ENCODE peak calls at places on chromosome 10, in ten cellular contexts. Z is ascending aorta, M is testis, W is AG04450, V is keratinocyte, F is astrocyte of the spinal cord, B is IMR-90, Y is body of pancreas, G is cardiac fibroblast, D is endothelial cell of umbilical vein. O is an unnamed sample.

GRCh38 chr10:127990846-127991542 is 84.1 kb downstream of the PTPRE start:
- DNase-seq in V (peak), M (no peak), Z (no peak), G (peak), D (peak), Y (no peak), B (peak), F (peak), W (no peak), O (peak)

GRCh38 chr10:101014230-101014884 is 14.7 kb downstream of the LZTS2 start:
- DNase-seq in M (peak), V (no peak), G (peak), B (peak), D (peak), Z (no peak), W (no peak), Y (peak), F (peak), O (peak)

GRCh38 chr10:71342850-71343773 is 24.1 kb downstream of the SLC29A3 start:
- DNase-seq in F (peak), B (peak), D (no peak), G (peak), M (no peak), Y (no peak), Z (no peak), V (no peak), W (no peak), O (peak)

GRCh38 chr10:103916901-103917300 is 1.1 kb downstream of the STN1 start:
- DNase-seq in M (no peak), D (no peak), G (no peak), W (no peak), Y (peak), F (no peak), B (no peak), Z (no peak), V (no peak), O (no peak)

GRCh38 chr10:117632406-117632805 is 89.9 kb downstream of the EMX2 start:
- DNase-seq in Y (no peak), B (no peak), V (no peak), W (no peak), M (no peak), D (no peak), G (no peak), F (no peak), Z (no peak), O (no peak)

GRCh38 chr10:49174261-49174925 is 13.8 kb downstream of the TMEM273 start:
- DNase-seq in V (no peak), B (no peak), F (no peak), G (no peak), W (no peak), Y (no peak), Z (no peak), D (no peak), M (no peak), O (no peak)

GRCh38 chr10:78321500-78321899 is 287.8 kb downstream of the RPS24 start:
- DNase-seq in G (no peak), V (no peak), F (no peak), Z (no peak), D (no peak), M (no peak), Y (no peak), W (no peak), B (no peak), O (no peak)

GRCh38 chr10:80168679-80169380 is 36.3 kb downstream of the PLAC9 start:
- DNase-seq in D (no peak), Z (no peak), B (peak), G (no peak), F (no peak), V (no peak), Y (peak), W (no peak), M (no peak), O (no peak)

GRCh38 chr10:60141916-60142559 is 235.7 kb upstream of the CCDC6 start:
- DNase-seq in W (no peak), M (no peak), Z (no peak), D (no peak), G (no peak), Y (no peak), F (no peak), B (no peak), V (no peak), O (no peak)

GRCh38 chr10:92544296-92544695 is 29.6 kb downstream of the IDE start:
- DNase-seq in B (peak), D (peak), F (peak), W (no peak), G (peak), Y (no peak), V (no peak), Z (no peak), M (no peak), O (peak)

GRCh38 chr10:74612195-74612594 is 214.2 kb upstream of the KAT6B start:
- DNase-seq in V (no peak), M (no peak), G (peak), D (no peak), W (no peak), F (peak), Z (no peak), B (peak), Y (no peak), O (peak)

GRCh38 chr10:61304751-61305150 is 148.4 kb downstream of the TMEM26 start:
- DNase-seq in F (peak), W (no peak), M (no peak), V (no peak), D (no peak), Y (no peak), B (no peak), Z (no peak), G (no peak), O (peak)

GRCh38 chr10:66180651-66181318 is 745.1 kb upstream of the LRRTM3 start:
- DNase-seq in W (peak), Z (no peak), B (peak), D (peak), Y (peak), M (peak), G (peak), V (no peak), F (peak), O (peak)

GRCh38 chr10:25026463-25026862 is 10.1 kb downstream of the THNSL1 start:
- DNase-seq in D (peak), F (peak), B (peak), Z (no peak), W (no peak), M (no peak), V (no peak), Y (no peak), G (peak), O (peak)

GRCh38 chr10:133307776-133308430 is 769 bp downstream of the TUBGCP2 start:
- DNase-seq in B (peak), Y (peak), W (no peak), Z (no peak), D (peak), F (peak), V (peak), G (peak), M (peak), O (peak)

GRCh38 chr10:96292971-96293909 is 11.0 kb upstream of the DNTT start:
- DNase-seq in Z (no peak), G (peak), D (peak), F (peak), W (peak), V (no peak), M (no peak), B (peak), Y (peak), O (peak)

GRCh38 chr10:76303682-76304316 is 872.4 kb downstream of the LRMDA start:
- DNase-seq in G (peak), B (peak), M (peak), Z (peak), V (no peak), F (peak), D (peak), Y (peak), W (peak), O (peak)

GRCh38 chr10:133325761-133326463 is 10.8 kb downstream of the CALY start:
- DNase-seq in B (no peak), M (no peak), Y (no peak), F (no peak), D (no peak), Z (no peak), G (no peak), W (no peak), V (no peak), O (no peak)

GRCh38 chr10:80502621-80503583 is 34.8 kb upstream of the SH2D4B start:
- DNase-seq in W (no peak), F (no peak), Y (peak), B (no peak), M (no peak), D (no peak), Z (no peak), G (no peak), V (no peak), O (no peak)

GRCh38 chr10:2387672-2388071 is 650.3 kb upstream of the ADARB2 start:
- DNase-seq in M (no peak), Z (no peak), B (no peak), F (no peak), W (no peak), V (no peak), G (no peak), Y (no peak), D (no peak), O (no peak)

GRCh38 chr10:27741173-27742091 is 4.2 kb downstream of the MKX start:
- DNase-seq in B (no peak), V (no peak), D (no peak), M (no peak), Z (no peak), W (no peak), G (no peak), Y (peak), F (no peak), O (no peak)

GRCh38 chr10:70271996-70272924 is 11.5 kb downstream of the NPFFR1 start:
- DNase-seq in W (no peak), V (no peak), M (no peak), Z (no peak), G (no peak), F (no peak), Y (no peak), D (no peak), B (no peak), O (no peak)

DNA sequence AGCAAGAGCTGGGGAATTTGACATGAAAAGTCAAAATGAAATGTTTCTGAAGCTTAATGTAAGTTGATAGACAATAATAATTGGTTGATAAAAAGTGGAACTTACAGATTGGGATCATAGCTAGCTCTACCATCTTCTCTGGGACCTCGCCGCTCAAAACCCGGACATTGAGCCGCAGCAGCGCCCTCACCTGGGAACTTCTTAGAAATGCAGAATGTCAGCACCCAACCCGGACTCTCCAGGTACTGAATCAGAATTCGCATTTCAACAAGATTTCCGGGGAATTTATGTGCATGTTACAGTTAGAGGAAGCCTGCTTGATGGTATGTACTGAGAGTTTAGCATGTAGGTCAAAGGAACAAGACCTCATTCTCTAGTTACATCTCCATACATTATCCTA is 36.7 kb upstream of the ABLIM1 start:
- DNase-seq in V (no peak), Y (peak), M (peak), D (peak), F (no peak), W (no peak), B (no peak), Z (no peak), G (peak), O (peak)
- TF ChIP-seq CTCF in V (peak), Y (peak), M (peak), D (peak), F (peak), W (peak), B (peak), Z (peak), G (peak), O (peak)

GRCh38 chr10:17287151-17287550 is 59.1 kb downstream of the VIM start:
- DNase-seq in F (no peak), W (no peak), V (no peak), G (no peak), M (no peak), B (no peak), Z (no peak), D (no peak), Y (no peak), O (no peak)

GRCh38 chr10:17290226-17290625 is 62.2 kb downstream of the VIM start:
- DNase-seq in D (peak), B (peak), W (no peak), Z (no peak), G (peak), F (peak), Y (no peak), V (no peak), M (no peak), O (peak)

GRCh38 chr10:17289763-17290162 is 61.7 kb downstream of the VIM start:
- DNase-seq in Z (no peak), M (no peak), B (no peak), F (no peak), D (no peak), W (no peak), V (no peak), G (no peak), Y (no peak), O (no peak)

GRCh38 chr10:17282311-17282710 is 54.3 kb downstream of the VIM start:
- DNase-seq in G (no peak), Z (no peak), W (no peak), M (no peak), F (no peak), B (no peak), Y (no peak), V (no peak), D (no peak), O (no peak)

GRCh38 chr10:17286562-17287089 is 58.6 kb downstream of the VIM start:
- DNase-seq in B (no peak), G (no peak), F (no peak), M (no peak), V (no peak), D (no peak), Z (no peak), Y (no peak), W (no peak), O (no peak)
- H3K4me3 ChIP-seq in B (no peak), G (no peak), F (no peak), M (no peak), V (no peak), D (no peak), Z (no peak), Y (no peak), W (no peak), O (no peak)

GRCh38 chr10:14240253-14241189 is 90.2 kb downstream of the FRMD4A start:
- DNase-seq in B (peak), V (no peak), G (no peak), F (no peak), W (no peak), Y (no peak), D (no peak), Z (no peak), M (no peak), O (no peak)
- TF ChIP-seq CTCF in B (no peak), V (no peak), G (no peak), F (no peak), W (no peak), Y (peak), D (no peak), Z (no peak), M (no peak), O (no peak)

GRCh38 chr10:31697271-31698168 is 231.1 kb downstream of the ARHGAP12 start:
- DNase-seq in F (peak), M (peak), Y (peak), Z (peak), B (peak), D (peak), W (peak), V (no peak), G (peak), O (peak)
- H3K4me3 ChIP-seq in F (no peak), M (no peak), Y (no peak), Z (peak), B (no peak), D (peak), W (peak), V (no peak), G (no peak), O (peak)

GRCh38 chr10:50275650-50276235 is 24.4 kb upstream of the ASAH2 start:
- DNase-seq in Z (no peak), V (no peak), B (peak), D (peak), M (peak), W (no peak), F (no peak), G (peak), Y (peak), O (peak)
- TF ChIP-seq CTCF in Z (peak), V (peak), B (peak), D (peak), M (peak), W (peak), F (peak), G (peak), Y (peak), O (peak)

DNA sequence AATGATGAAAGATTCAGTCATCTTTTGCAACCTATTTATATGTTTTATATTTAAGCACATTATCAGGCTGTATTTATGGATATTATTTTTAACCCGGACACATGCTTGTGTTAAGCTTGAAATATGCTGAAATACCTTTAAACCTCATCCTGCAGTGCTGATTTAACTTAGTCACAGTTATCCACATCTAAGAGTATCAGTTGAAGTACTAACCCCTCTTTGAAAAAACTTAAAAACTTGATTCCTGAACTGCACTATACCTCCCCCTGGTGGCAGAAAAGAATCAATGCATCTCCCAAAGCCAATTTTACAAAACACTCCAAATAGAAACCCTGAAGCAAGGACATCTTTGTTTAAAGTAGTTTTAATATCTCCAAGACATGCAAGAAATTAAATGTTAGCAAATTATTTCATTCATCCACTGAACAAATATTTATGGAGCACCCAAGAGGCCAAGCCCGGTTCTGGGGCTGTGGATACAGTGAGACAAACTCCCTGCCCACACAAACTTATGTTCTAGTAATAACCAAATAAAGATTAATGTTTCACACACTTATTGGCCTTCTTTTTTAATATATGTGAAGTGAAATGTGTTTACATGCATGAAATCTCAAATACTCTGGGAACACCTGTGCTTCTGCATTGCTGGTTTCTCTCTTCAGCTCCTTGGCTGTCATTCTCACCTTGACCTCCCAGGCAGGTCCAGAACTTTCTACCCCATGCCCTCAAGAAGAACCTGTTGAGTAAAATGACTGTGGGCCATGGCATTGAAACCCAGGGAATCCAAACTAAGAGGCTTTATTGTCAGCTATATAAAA is 44.0 kb downstream of the SVIL start:
- DNase-seq in F (peak), Y (no peak), V (no peak), D (no peak), W (peak), Z (no peak), G (peak), B (peak), M (no peak), O (peak)
- H3K4me3 ChIP-seq in F (no peak), Y (no peak), V (peak), D (peak), W (no peak), Z (no peak), G (no peak), B (no peak), M (no peak), O (no peak)

DNA sequence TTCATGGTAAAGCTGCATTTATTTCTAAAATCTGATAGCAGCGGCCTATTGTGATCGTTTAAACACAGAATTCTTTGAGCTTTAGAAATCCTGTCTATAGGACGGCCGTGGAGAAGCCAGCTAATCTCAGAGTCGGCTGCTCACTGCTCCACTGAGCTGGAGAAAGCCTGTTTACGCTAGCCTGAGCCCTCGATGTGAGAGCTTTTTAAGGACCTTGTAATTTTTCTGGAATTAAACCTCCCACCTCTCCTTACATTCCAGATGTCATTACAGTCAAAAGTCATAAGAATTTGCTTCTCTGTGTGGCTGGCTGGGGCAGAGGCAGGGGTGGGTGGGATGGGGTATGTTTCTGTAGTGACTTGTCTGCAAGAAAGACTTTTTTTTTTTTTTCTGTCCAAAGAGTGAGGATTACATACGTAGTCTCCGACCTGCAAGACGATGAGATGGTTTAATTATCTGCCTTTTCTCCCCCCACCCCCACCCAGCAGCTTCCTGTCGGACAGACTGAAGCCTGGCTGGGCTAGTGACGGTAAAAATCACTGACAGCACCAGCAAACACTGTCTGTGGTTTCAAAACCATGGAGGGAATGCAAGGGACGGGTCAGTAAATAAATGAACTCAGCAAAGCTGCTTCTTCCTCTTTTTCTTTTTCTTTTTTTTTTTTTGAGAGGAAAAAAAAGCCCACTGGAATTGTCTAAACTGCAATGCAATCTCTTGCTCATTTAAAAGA is 31.8 kb downstream of the TRIM8 start:
- DNase-seq in Y (no peak), Z (no peak), V (no peak), M (no peak), F (peak), W (peak), G (peak), D (no peak), B (peak), O (peak)
- TF ChIP-seq CTCF in Y (no peak), Z (no peak), V (no peak), M (no peak), F (no peak), W (no peak), G (no peak), D (no peak), B (no peak), O (no peak)

O was measured in choroid plexus epithelial cell.